ENCODE peak calls at places on chromosomes 6 and 20, in five cellular contexts. B, G, M, W and C are unnamed samples.

GRCh38 chr20:8291873-8292272 is 159.8 kb downstream of the PLCB1 start:
- DNase-seq in M (no peak), G (no peak), W (peak), B (peak), C (peak)

GRCh38 chr20:1734269-1734858 is 76.8 kb upstream of the SIRPG start:
- DNase-seq in G (no peak), W (no peak), B (peak), M (no peak), C (no peak)

GRCh38 chr6:34484899-34485298 is 19.0 kb downstream of the PACSIN1 start:
- DNase-seq in B (no peak), W (no peak), G (no peak), M (peak), C (no peak)

GRCh38 chr6:10999994-11000393 is 44.1 kb downstream of the ELOVL2 start:
- DNase-seq in W (peak), B (peak), G (no peak), M (no peak), C (peak)

GRCh38 chr6:44386929-44387345 is 569 bp upstream of the CDC5L start:
- DNase-seq in W (peak), M (no peak), B (peak), G (peak), C (peak)

GRCh38 chr6:36350082-36350481 is 13.4 kb upstream of the BNIP5 start:
- DNase-seq in G (no peak), M (peak), B (peak), W (no peak), C (no peak)

GRCh38 chr6:80363501-80363900 is 257.0 kb downstream of the BCKDHB start:
- DNase-seq in G (no peak), B (no peak), M (no peak), W (peak), C (peak)

GRCh38 chr20:11207749-11208502 is 534.1 kb upstream of the JAG1 start:
- DNase-seq in G (no peak), W (peak), M (no peak), B (peak), C (peak)

GRCh38 chr20:5652626-5653573 is 97.3 kb upstream of the SHLD1 start:
- DNase-seq in M (no peak), G (no peak), W (peak), B (peak), C (peak)

GRCh38 chr6:158366363-158366762 is 54.1 kb downstream of the TULP4 start:
- DNase-seq in B (no peak), M (no peak), G (no peak), W (no peak), C (no peak)

GRCh38 chr20:36872857-36873256 is 3.1 kb upstream of the TLDC2 start:
- DNase-seq in M (no peak), G (no peak), B (no peak), W (no peak), C (no peak)

GRCh38 chr20:61882716-61883615 is 182.7 kb downstream of the TAF4 start:
- DNase-seq in B (no peak), G (no peak), W (no peak), M (no peak), C (no peak)

GRCh38 chr6:33642897-33643296 is 21.8 kb downstream of the ITPR3 start:
- DNase-seq in B (no peak), G (no peak), W (no peak), M (no peak), C (no peak)

GRCh38 chr6:26025047-26025893 is 62.0 kb upstream of the HFE start:
- DNase-seq in G (no peak), B (peak), W (peak), M (no peak), C (peak)

GRCh38 chr6:29696147-29697129 is 15.5 kb upstream of the ZFP57 start:
- DNase-seq in G (peak), W (peak), B (peak), M (no peak), C (no peak)

GRCh38 chr20:44053046-44053445 is 133.9 kb downstream of the JPH2 start:
- DNase-seq in W (no peak), B (no peak), M (no peak), G (no peak), C (no peak)